ENCODE peak calls at places on chromosomes 3 and 15, in five cellular contexts. B is progenitor cell of endocrine pancreas, P is upper lobe of left lung, E is GM13977, U is right atrium auricular region. M is an unnamed sample.

GRCh38 chr3:17546500-17546899 is 195.9 kb downstream of the TBC1D5 start:
- DNase-seq in B (no peak), U (no peak), E (no peak), P (no peak), M (no peak)

GRCh38 chr15:75666823-75667501 is 19.2 kb downstream of the SNX33 start:
- DNase-seq in U (peak), P (peak), B (no peak), E (no peak), M (no peak)

GRCh38 chr15:91889143-91889815 is 35.8 kb downstream of the SLCO3A1 start:
- DNase-seq in P (no peak), U (no peak), E (no peak), B (no peak), M (no peak)

GRCh38 chr15:75452364-75452967 is 976 bp upstream of the SIN3A start:
- DNase-seq in P (peak), U (peak), B (peak), E (peak), M (peak)

GRCh38 chr3:148873928-148874326 is 8.8 kb downstream of the CPA3 start:
- DNase-seq in E (no peak), P (no peak), B (no peak), U (no peak), M (no peak)

GRCh38 chr3:136195258-136196063 is 674 bp downstream of the MSL2 start:
- DNase-seq in U (peak), E (peak), P (peak), B (peak), M (peak)

GRCh38 chr15:62390793-62391543 is 225.9 kb upstream of the C2CD4B start:
- DNase-seq in B (peak), U (peak), P (peak), E (peak), M (peak)

GRCh38 chr3:166211451-166211850 is 374.2 kb upstream of the BCHE start:
- DNase-seq in E (no peak), P (no peak), U (no peak), B (no peak), M (no peak)

GRCh38 chr3:194727435-194728128 is 41.9 kb downstream of the FAM43A start:
- DNase-seq in B (no peak), P (no peak), U (no peak), E (no peak), M (no peak)

GRCh38 chr15:92444631-92445030 is 51.0 kb downstream of the ST8SIA2 start:
- DNase-seq in P (no peak), E (no peak), U (no peak), B (no peak), M (no peak)

GRCh38 chr3:22269827-22270226 is 518.8 kb upstream of the ZNF385D start:
- DNase-seq in B (no peak), E (no peak), U (no peak), P (no peak), M (no peak)

GRCh38 chr15:92714457-92715401 is 59.2 kb upstream of the FAM174B start:
- DNase-seq in U (peak), P (peak), E (peak), B (peak), M (peak)

GRCh38 chr3:132029182-132029902 is 5.5 kb downstream of the CPNE4 start:
- DNase-seq in E (peak), P (peak), U (peak), B (peak), M (peak)

GRCh38 chr3:126146525-126147146 is 33.8 kb downstream of the ALDH1L1 start:
- DNase-seq in B (no peak), U (peak), P (peak), E (no peak), M (peak)

GRCh38 chr3:57815034-57815433 is 58.9 kb downstream of the SLMAP start:
- DNase-seq in B (no peak), P (no peak), E (no peak), U (no peak), M (no peak)

GRCh38 chr3:35659808-35660207 is 20.5 kb downstream of the ARPP21 start:
- DNase-seq in B (no peak), P (no peak), U (no peak), E (no peak), M (no peak)
- TF ChIP-seq CTCF in B (peak), P (no peak), U (peak), E (peak), M (no peak)

DNA sequence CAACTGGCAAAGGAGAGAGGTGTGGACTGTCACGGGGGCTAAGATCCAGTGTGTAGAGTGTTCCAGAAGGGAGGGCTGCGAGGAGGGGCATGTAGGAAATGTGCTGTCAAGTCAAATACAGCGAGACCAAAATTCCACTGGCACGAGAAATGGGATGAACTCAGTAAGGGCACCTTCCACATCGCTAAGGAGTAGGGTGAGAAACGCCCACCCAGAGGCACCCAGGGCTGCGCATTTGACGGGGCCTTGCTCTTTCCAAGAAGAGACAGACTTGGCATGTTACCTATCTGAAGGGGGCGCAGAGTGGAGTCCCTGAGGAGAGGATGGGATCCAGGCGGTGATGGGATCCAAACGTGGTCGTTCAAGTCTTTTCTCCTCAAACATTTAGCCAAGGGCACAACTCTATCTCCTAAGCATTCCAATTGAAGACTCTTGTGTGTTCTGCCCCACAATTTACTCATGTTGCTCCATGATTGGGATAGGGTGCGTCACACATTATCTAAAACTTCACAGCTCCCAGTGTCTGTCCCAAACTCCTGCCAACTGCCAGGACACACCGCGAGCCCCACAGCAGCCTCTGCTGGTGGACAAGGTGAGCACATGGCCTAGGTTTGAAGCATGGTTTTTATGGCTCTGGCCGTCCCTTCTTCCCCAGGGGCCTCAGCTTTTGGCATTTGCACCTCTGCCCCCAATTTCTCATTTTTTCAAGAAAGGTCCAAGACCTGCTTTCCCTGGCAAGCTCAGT is 7.6 kb downstream of the SELENOS start:
- DNase-seq in P (no peak), U (peak), B (no peak), E (no peak), M (no peak)
- TF ChIP-seq CTCF in P (no peak), U (peak), B (peak), E (peak), M (peak)

DNA sequence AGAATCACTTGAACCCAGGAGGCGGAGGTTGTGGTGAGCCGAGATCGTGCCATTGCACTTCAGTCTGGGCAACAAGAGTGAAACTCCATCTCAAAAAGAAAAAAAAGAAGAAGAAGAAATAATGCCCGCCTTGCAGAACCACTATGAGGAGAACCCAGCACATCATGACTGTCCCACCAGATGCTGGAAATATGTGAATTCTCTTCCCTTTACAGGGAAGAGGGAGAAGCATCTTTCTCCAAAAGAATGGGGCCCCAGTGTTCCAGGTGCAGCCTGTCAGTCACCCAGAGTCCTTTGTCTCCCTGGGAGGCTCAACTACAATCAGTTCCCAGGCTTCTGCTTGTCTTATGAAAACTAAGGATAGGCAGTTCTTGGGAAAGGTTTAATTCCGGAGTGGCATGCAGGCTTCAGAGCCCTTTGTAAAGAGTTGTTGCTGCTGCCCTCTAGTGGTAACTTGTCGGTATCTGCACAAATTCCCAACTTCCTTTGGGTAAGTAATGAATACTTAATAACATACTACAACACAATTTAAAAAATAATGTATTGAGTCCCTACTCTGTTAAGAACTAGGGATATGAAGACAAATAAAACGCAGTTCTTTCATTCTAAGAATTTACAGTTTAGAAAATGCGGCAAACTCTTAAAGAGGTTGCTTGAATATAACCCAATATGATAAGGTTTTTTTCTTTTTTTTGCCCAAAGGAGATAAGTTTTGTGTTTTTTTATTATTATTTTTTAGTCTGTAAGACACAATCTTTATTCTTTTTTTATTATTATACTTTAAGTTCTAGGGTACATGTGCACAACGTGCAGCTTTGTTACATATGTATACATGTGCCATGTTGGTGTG is 18.6 kb upstream of the TICRR start:
- DNase-seq in U (no peak), P (peak), E (peak), B (peak), M (peak)
- TF ChIP-seq CTCF in U (peak), P (peak), E (peak), B (peak), M (peak)

GRCh38 chr3:4981688-4982494 is 2.7 kb downstream of the BHLHE40 start:
- DNase-seq in P (peak), U (no peak), E (no peak), B (no peak), M (no peak)
- TF ChIP-seq CTCF in P (peak), U (no peak), E (no peak), B (peak), M (peak)

GRCh38 chr3:173275740-173276139 is 121.8 kb upstream of the NLGN1 start:
- DNase-seq in U (no peak), B (no peak), P (no peak), E (no peak), M (no peak)
- TF ChIP-seq CTCF in U (no peak), B (no peak), P (no peak), E (peak), M (no peak)

GRCh38 chr15:72796515-72797337 is 13.2 kb upstream of the ADPGK start:
- DNase-seq in E (peak), B (peak), U (no peak), P (peak), M (peak)
- TF ChIP-seq CTCF in E (peak), B (peak), U (peak), P (peak), M (peak)

GRCh38 chr15:73305331-73306211 is 63.2 kb downstream of the HCN4 start:
- DNase-seq in U (no peak), P (peak), B (no peak), E (peak), M (peak)
- TF ChIP-seq CTCF in U (peak), P (no peak), B (peak), E (peak), M (peak)

DNA sequence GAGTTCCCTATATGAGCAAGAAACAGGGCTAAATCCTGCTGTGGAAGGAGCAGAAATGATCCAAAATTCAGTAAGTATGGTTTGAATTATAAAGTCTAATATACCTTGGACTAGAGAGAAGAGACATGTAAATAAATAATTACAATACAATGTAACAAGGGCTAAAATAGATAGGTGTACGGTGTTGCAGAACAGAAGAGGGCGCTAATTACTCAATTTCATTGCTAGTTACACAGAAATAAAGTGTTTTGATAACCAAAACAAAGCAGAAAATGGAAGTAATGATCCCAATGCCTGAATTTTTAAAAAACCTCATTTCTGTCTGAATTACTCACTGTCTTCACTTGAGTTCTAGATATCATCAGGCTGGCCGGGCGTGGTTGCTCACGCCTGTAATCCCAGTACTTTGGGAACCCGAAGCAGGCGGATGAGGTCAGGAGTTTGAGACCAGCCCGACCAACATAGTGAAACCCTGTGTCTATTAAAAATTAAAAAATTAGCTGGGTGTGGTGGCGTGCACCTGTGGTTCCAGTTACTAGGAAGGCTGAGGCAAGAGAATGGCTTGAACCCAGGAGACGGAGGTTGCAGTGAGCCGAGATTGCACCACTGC is 8.3 kb upstream of the PLCH1 start:
- DNase-seq in P (no peak), E (no peak), B (no peak), U (no peak), M (no peak)
- TF ChIP-seq CTCF in P (no peak), E (peak), B (peak), U (peak), M (peak)

DNA sequence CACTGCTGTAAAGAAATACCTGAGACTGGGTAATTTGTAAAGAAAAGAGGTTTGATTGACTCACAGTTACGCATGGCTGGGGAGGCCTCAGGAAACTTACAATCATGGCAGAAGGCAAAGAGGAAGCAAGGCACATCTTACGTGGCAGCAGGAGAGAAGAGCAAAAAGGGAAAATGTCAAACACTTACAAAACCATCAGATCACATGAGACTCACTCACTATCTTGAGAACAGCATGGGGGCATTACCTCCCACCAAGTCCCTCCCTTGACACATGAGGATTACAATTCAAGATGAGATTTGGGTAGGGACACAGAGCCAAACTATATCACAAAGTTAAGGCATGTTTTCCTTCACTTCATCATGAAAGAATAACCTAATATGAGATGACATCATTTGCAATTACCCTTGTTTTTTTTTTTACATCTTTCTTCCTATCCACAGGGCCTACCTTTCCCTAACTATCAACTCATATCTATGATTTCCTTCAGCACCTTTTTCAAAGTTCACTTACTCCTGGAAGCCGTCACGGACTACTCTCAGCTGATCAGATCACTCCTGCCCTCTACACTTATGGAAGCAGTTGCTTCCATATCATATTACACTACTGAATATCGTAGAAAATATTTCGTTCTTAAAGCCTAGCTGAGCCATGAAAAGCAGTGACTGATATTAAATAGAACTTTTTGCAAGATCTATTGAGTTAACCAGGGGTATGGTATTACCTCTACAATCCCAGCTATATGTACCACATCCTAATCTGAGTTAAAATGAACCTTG is 25.5 kb upstream of the ATP8B4 start:
- DNase-seq in P (no peak), E (no peak), U (no peak), B (no peak), M (no peak)
- TF ChIP-seq CTCF in P (no peak), E (no peak), U (no peak), B (no peak), M (no peak)

DNA sequence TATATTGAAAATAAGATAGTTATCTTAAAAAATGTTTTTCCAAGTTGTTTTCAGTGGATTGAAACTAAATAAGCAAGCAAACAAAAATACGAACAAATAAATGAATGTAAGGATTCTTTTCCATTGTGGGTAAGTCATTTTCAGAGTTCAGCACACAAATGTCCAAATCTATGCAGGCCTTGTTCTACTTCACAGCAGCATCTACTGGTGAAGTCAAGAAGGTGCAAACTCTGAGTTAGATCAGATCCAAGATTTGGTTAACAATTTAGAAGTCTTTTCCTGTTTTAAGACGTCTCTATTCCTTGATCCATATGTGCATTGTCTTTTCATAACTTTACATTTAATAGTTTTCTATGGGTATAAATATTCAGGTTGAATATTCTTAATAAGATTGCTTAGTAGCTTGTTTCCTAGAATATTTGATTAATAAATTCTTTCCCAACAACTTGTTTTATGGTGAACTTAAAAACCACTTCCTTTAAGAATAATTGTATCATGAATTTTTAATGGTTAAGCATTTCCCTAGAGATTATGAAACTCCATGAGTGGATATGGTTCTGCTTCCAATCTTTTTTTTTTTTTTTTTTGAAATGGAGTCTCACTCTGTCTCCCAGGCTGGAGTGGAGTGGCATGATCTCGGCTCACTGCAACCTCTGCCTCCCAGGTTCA is 10.5 kb downstream of the PTX3 start:
- DNase-seq in E (no peak), U (no peak), B (no peak), P (no peak), M (no peak)
- TF ChIP-seq CTCF in E (no peak), U (peak), B (peak), P (no peak), M (peak)